ENCODE peak calls at places on chromosomes 12 and 14, in eight cellular contexts. One of them, this sample, is unnamed. For H3K4me1 and H3K9me3, the result is how much of the 10 kb centered on the place peaks cover.

GRCh38 chr12:118034429-118035193 is 18.1 kb downstream of the RFC5 start:
- DNase-seq in thoracic aorta: no peak
- DNase-seq in cardiac muscle cell: peak
- DNase-seq in H9: peak
- DNase-seq in CD8-positive, alpha-beta T cell: no peak
- DNase-seq in uterus: no peak
- DNase-seq in astrocyte: peak
- DNase-seq in heart right ventricle: no peak
- DNase-seq in this sample: no peak

GRCh38 chr14:72409047-72409446 is 476.8 kb downstream of the RGS6 start:
- DNase-seq in cardiac muscle cell: no peak
- DNase-seq in thoracic aorta: no peak
- DNase-seq in uterus: no peak
- DNase-seq in astrocyte: no peak
- DNase-seq in heart right ventricle: no peak
- DNase-seq in CD8-positive, alpha-beta T cell: no peak
- DNase-seq in H9: no peak
- DNase-seq in this sample: no peak

GRCh38 chr12:31906581-31907286 is 52.5 kb upstream of the RESF1 start:
- DNase-seq in cardiac muscle cell: peak
- DNase-seq in thoracic aorta: no peak
- DNase-seq in heart right ventricle: no peak
- DNase-seq in uterus: no peak
- DNase-seq in astrocyte: no peak
- DNase-seq in H9: no peak
- DNase-seq in CD8-positive, alpha-beta T cell: no peak
- DNase-seq in this sample: no peak

GRCh38 chr12:132364348-132364902 is 35.0 kb upstream of the GALNT9 start:
- DNase-seq in astrocyte: no peak
- DNase-seq in cardiac muscle cell: no peak
- DNase-seq in CD8-positive, alpha-beta T cell: no peak
- DNase-seq in uterus: no peak
- DNase-seq in H9: no peak
- DNase-seq in heart right ventricle: no peak
- DNase-seq in thoracic aorta: no peak
- DNase-seq in this sample: no peak

GRCh38 chr12:46358791-46359666 is 13.5 kb downstream of the SLC38A2 start:
- DNase-seq in uterus: no peak
- DNase-seq in heart right ventricle: no peak
- DNase-seq in CD8-positive, alpha-beta T cell: no peak
- DNase-seq in cardiac muscle cell: peak
- DNase-seq in H9: no peak
- DNase-seq in astrocyte: no peak
- DNase-seq in thoracic aorta: no peak
- DNase-seq in this sample: no peak

GRCh38 chr12:14418526-14418925 is 53.0 kb downstream of the ATF7IP start:
- DNase-seq in astrocyte: peak
- DNase-seq in H9: no peak
- DNase-seq in thoracic aorta: no peak
- DNase-seq in heart right ventricle: no peak
- DNase-seq in cardiac muscle cell: peak
- DNase-seq in CD8-positive, alpha-beta T cell: no peak
- DNase-seq in uterus: no peak
- DNase-seq in this sample: no peak

GRCh38 chr14:53054457-53054856 is 98.7 kb downstream of the DDHD1 start:
- DNase-seq in thoracic aorta: no peak
- DNase-seq in uterus: no peak
- DNase-seq in CD8-positive, alpha-beta T cell: no peak
- DNase-seq in cardiac muscle cell: peak
- DNase-seq in H9: no peak
- DNase-seq in heart right ventricle: no peak
- DNase-seq in astrocyte: peak
- DNase-seq in this sample: no peak

GRCh38 chr12:109717390-109718357 is 4.0 kb downstream of the FAM222A start:
- DNase-seq in cardiac muscle cell: no peak
- DNase-seq in CD8-positive, alpha-beta T cell: no peak
- DNase-seq in heart right ventricle: no peak
- DNase-seq in uterus: no peak
- DNase-seq in astrocyte: no peak
- DNase-seq in thoracic aorta: no peak
- DNase-seq in H9: no peak
- DNase-seq in this sample: no peak

GRCh38 chr14:99280041-99280731 is 8.2 kb upstream of the BCL11B start:
- DNase-seq in H9: no peak
- DNase-seq in thoracic aorta: no peak
- DNase-seq in heart right ventricle: no peak
- DNase-seq in CD8-positive, alpha-beta T cell: no peak
- DNase-seq in cardiac muscle cell: no peak
- DNase-seq in uterus: no peak
- DNase-seq in astrocyte: no peak
- DNase-seq in this sample: no peak

GRCh38 chr12:96774501-96775256 is 132.4 kb upstream of the NEDD1 start:
- DNase-seq in cardiac muscle cell: no peak
- DNase-seq in heart right ventricle: no peak
- DNase-seq in thoracic aorta: no peak
- DNase-seq in astrocyte: peak
- DNase-seq in CD8-positive, alpha-beta T cell: no peak
- DNase-seq in uterus: no peak
- DNase-seq in H9: no peak
- DNase-seq in this sample: no peak

GRCh38 chr14:66476964-66477363 is 9.2 kb upstream of the CCDC196 start:
- DNase-seq in heart right ventricle: no peak
- DNase-seq in CD8-positive, alpha-beta T cell: no peak
- DNase-seq in H9: no peak
- DNase-seq in thoracic aorta: no peak
- DNase-seq in uterus: no peak
- DNase-seq in cardiac muscle cell: no peak
- DNase-seq in astrocyte: peak
- DNase-seq in this sample: no peak

GRCh38 chr12:82788594-82788993 is 101.9 kb downstream of the TMTC2 start:
- DNase-seq in thoracic aorta: no peak
- DNase-seq in uterus: no peak
- DNase-seq in cardiac muscle cell: no peak
- DNase-seq in H9: no peak
- DNase-seq in CD8-positive, alpha-beta T cell: no peak
- DNase-seq in heart right ventricle: no peak
- DNase-seq in astrocyte: no peak
- DNase-seq in this sample: no peak

GRCh38 chr14:77290705-77291104 is 19.7 kb upstream of the NGB start:
- DNase-seq in astrocyte: peak
- DNase-seq in heart right ventricle: no peak
- DNase-seq in CD8-positive, alpha-beta T cell: no peak
- DNase-seq in thoracic aorta: no peak
- DNase-seq in uterus: no peak
- DNase-seq in H9: no peak
- DNase-seq in cardiac muscle cell: no peak
- DNase-seq in this sample: no peak

GRCh38 chr12:52361553-52361952 is 5.7 kb downstream of the KRT85 start:
- DNase-seq in CD8-positive, alpha-beta T cell: no peak
- DNase-seq in H9: no peak
- DNase-seq in thoracic aorta: no peak
- DNase-seq in astrocyte: no peak
- DNase-seq in uterus: no peak
- DNase-seq in heart right ventricle: no peak
- DNase-seq in cardiac muscle cell: no peak
- DNase-seq in this sample: no peak

GRCh38 chr12:116346751-116347150 is 69.3 kb upstream of the MED13L start:
- DNase-seq in cardiac muscle cell: peak
- DNase-seq in uterus: no peak
- DNase-seq in CD8-positive, alpha-beta T cell: no peak
- DNase-seq in astrocyte: peak
- DNase-seq in heart right ventricle: no peak
- DNase-seq in H9: no peak
- DNase-seq in thoracic aorta: no peak
- DNase-seq in this sample: no peak

GRCh38 chr14:73324536-73324932 is 87.2 kb downstream of the PAPLN start:
- DNase-seq in heart right ventricle: no peak
- DNase-seq in astrocyte: no peak
- DNase-seq in thoracic aorta: no peak
- DNase-seq in cardiac muscle cell: no peak
- DNase-seq in CD8-positive, alpha-beta T cell: no peak
- DNase-seq in H9: no peak
- DNase-seq in uterus: no peak
- DNase-seq in this sample: no peak

GRCh38 chr12:53276511-53276910 is 8.4 kb downstream of the ESPL1 start:
- DNase-seq in cardiac muscle cell: no peak
- DNase-seq in heart right ventricle: no peak
- DNase-seq in thoracic aorta: no peak
- DNase-seq in CD8-positive, alpha-beta T cell: no peak
- DNase-seq in uterus: no peak
- DNase-seq in H9: no peak
- DNase-seq in astrocyte: no peak
- DNase-seq in this sample: no peak

GRCh38 chr12:116150001-116150400 is 127.5 kb downstream of the MED13L start:
- DNase-seq in thoracic aorta: no peak
- DNase-seq in CD8-positive, alpha-beta T cell: no peak
- DNase-seq in astrocyte: peak
- DNase-seq in heart right ventricle: no peak
- DNase-seq in cardiac muscle cell: no peak
- DNase-seq in H9: no peak
- DNase-seq in uterus: no peak
- DNase-seq in this sample: no peak

GRCh38 chr14:36663404-36664321 is 2.0 kb downstream of the PAX9 start:
- DNase-seq in uterus: no peak
- DNase-seq in heart right ventricle: no peak
- DNase-seq in H9: peak
- DNase-seq in CD8-positive, alpha-beta T cell: no peak
- DNase-seq in cardiac muscle cell: no peak
- DNase-seq in astrocyte: no peak
- DNase-seq in thoracic aorta: no peak
- DNase-seq in this sample: peak

DNA sequence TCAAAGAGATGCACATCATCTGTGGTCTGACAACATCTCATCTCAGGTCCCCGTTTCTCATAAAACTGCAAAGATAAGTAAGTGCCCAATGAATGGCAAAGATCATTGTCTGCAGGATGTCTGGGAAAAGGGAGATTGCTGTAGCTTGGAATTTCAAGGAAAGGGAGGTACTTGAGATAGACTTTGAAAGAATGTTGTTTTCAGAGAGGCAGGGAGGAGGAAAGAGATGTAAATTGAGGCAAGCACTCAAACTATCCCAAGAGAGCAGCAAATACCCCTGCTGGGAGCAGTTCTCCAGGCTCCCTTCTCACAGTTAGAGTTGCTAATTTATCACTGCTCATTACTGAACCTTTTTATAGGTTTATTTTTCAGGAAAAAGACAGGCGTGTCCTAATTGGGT is 107.1 kb downstream of the MYRFL start:
- DNase-seq in astrocyte: no peak
- DNase-seq in cardiac muscle cell: no peak
- DNase-seq in heart right ventricle: no peak
- DNase-seq in H9: peak
- DNase-seq in uterus: no peak
- DNase-seq in CD8-positive, alpha-beta T cell: no peak
- DNase-seq in thoracic aorta: no peak
- DNase-seq in this sample: no peak
- H3K4me1 ChIP-seq in astrocyte: under half
- H3K4me1 ChIP-seq in cardiac muscle cell: under half
- H3K4me1 ChIP-seq in heart right ventricle: under half
- H3K4me1 ChIP-seq in H9: under half
- H3K4me1 ChIP-seq in uterus: under half
- H3K4me1 ChIP-seq in CD8-positive, alpha-beta T cell: under half
- H3K4me1 ChIP-seq in thoracic aorta: under half
- H3K4me1 ChIP-seq in this sample: under half

GRCh38 chr14:94483729-94484275 is 7.8 kb upstream of the SERPINA9 start:
- DNase-seq in heart right ventricle: no peak
- DNase-seq in CD8-positive, alpha-beta T cell: no peak
- DNase-seq in cardiac muscle cell: no peak
- DNase-seq in uterus: no peak
- DNase-seq in astrocyte: peak
- DNase-seq in thoracic aorta: no peak
- DNase-seq in H9: no peak
- DNase-seq in this sample: no peak
- H3K9me3 ChIP-seq in heart right ventricle: under half
- H3K9me3 ChIP-seq in CD8-positive, alpha-beta T cell: under half
- H3K9me3 ChIP-seq in cardiac muscle cell: under half
- H3K9me3 ChIP-seq in uterus: under half
- H3K9me3 ChIP-seq in astrocyte: under half
- H3K9me3 ChIP-seq in thoracic aorta: under half
- H3K9me3 ChIP-seq in H9: under half
- H3K9me3 ChIP-seq in this sample: under half

GRCh38 chr12:124456652-124457152 is 110.7 kb downstream of the NCOR2 start:
- DNase-seq in CD8-positive, alpha-beta T cell: peak
- DNase-seq in heart right ventricle: peak
- DNase-seq in thoracic aorta: no peak
- DNase-seq in H9: no peak
- DNase-seq in astrocyte: no peak
- DNase-seq in cardiac muscle cell: no peak
- DNase-seq in uterus: no peak
- DNase-seq in this sample: peak

GRCh38 chr12:124455336-124455735 is 112.1 kb downstream of the NCOR2 start:
- DNase-seq in uterus: no peak
- DNase-seq in heart right ventricle: peak
- DNase-seq in H9: no peak
- DNase-seq in cardiac muscle cell: no peak
- DNase-seq in astrocyte: no peak
- DNase-seq in thoracic aorta: no peak
- DNase-seq in CD8-positive, alpha-beta T cell: no peak
- DNase-seq in this sample: peak

GRCh38 chr12:124454735-124455134 is 112.7 kb downstream of the NCOR2 start:
- DNase-seq in CD8-positive, alpha-beta T cell: no peak
- DNase-seq in cardiac muscle cell: peak
- DNase-seq in thoracic aorta: no peak
- DNase-seq in H9: no peak
- DNase-seq in uterus: no peak
- DNase-seq in astrocyte: peak
- DNase-seq in heart right ventricle: no peak
- DNase-seq in this sample: no peak

GRCh38 chr12:124457287-124458219 is 109.9 kb downstream of the NCOR2 start:
- DNase-seq in uterus: peak
- DNase-seq in heart right ventricle: peak
- DNase-seq in CD8-positive, alpha-beta T cell: peak
- DNase-seq in thoracic aorta: peak
- DNase-seq in astrocyte: no peak
- DNase-seq in cardiac muscle cell: peak
- DNase-seq in H9: no peak
- DNase-seq in this sample: peak

GRCh38 chr12:124456133-124456651 is 111.2 kb downstream of the NCOR2 start:
- DNase-seq in thoracic aorta: no peak
- DNase-seq in H9: no peak
- DNase-seq in CD8-positive, alpha-beta T cell: no peak
- DNase-seq in heart right ventricle: peak
- DNase-seq in cardiac muscle cell: no peak
- DNase-seq in astrocyte: no peak
- DNase-seq in uterus: no peak
- DNase-seq in this sample: no peak
- H3K4me1 ChIP-seq in thoracic aorta: under half
- H3K4me1 ChIP-seq in H9: under half
- H3K4me1 ChIP-seq in CD8-positive, alpha-beta T cell: half or more
- H3K4me1 ChIP-seq in heart right ventricle: half or more
- H3K4me1 ChIP-seq in cardiac muscle cell: under half
- H3K4me1 ChIP-seq in astrocyte: under half
- H3K4me1 ChIP-seq in uterus: under half
- H3K4me1 ChIP-seq in this sample: under half

DNA sequence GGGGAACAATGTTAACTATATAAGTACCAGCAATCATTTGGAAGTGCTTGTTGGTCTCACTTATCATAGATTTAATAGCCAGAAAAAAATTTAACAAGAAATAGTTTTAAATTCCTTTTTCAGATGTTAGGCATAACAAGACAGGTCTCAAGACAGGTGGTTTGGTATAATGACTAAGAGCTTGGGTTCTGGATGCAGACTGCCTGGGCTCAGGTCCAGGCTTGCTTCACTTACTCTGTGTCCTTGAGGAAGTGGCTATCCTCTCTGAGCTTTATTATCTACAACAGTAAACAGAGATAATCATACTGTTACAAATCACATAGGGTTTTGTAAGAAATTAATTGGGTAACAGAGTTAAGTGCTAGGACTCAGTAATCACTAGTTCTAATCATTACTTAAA is 338.0 kb upstream of the FLRT2 start:
- DNase-seq in cardiac muscle cell: no peak
- DNase-seq in CD8-positive, alpha-beta T cell: no peak
- DNase-seq in astrocyte: no peak
- DNase-seq in uterus: no peak
- DNase-seq in H9: no peak
- DNase-seq in thoracic aorta: no peak
- DNase-seq in heart right ventricle: no peak
- DNase-seq in this sample: no peak
- H3K9me3 ChIP-seq in cardiac muscle cell: under half
- H3K9me3 ChIP-seq in CD8-positive, alpha-beta T cell: under half
- H3K9me3 ChIP-seq in astrocyte: under half
- H3K9me3 ChIP-seq in uterus: under half
- H3K9me3 ChIP-seq in H9: under half
- H3K9me3 ChIP-seq in thoracic aorta: under half
- H3K9me3 ChIP-seq in heart right ventricle: under half
- H3K9me3 ChIP-seq in this sample: under half